ENCODE peak calls at places on chromosomes 12 and 14, in four cellular contexts. L, D, W and N are unnamed samples.

GRCh38 chr14:94780536-94781404 is 10.9 kb upstream of the GSC start:
- DNase-seq in D (no peak), W (no peak), L (no peak), N (no peak)

GRCh38 chr12:24728366-24728765 is 220.5 kb downstream of the BCAT1 start:
- DNase-seq in W (no peak), D (peak; percentile 23), L (peak; percentile 54), N (peak; percentile 51)

GRCh38 chr12:98402081-98402480 is 113.3 kb upstream of the TMPO start:
- DNase-seq in D (no peak), W (no peak), L (peak; percentile 19), N (peak; percentile 42)

GRCh38 chr14:39446131-39446744 is 14.0 kb upstream of the FBXO33 start:
- DNase-seq in D (no peak), L (no peak), W (no peak), N (no peak)

GRCh38 chr12:23952071-23952470 is 2.6 kb upstream of the SOX5 start:
- DNase-seq in L (no peak), W (no peak), D (no peak), N (no peak)

GRCh38 chr12:42306297-42306696 is 19.6 kb downstream of the ZCRB1 start:
- DNase-seq in D (no peak), W (no peak), L (no peak), N (no peak)

GRCh38 chr14:105508601-105509000 is 17.6 kb downstream of the TEDC1 start:
- DNase-seq in L (no peak), W (no peak), D (no peak), N (no peak)

GRCh38 chr12:124625867-124626675 is 58.7 kb upstream of the NCOR2 start:
- DNase-seq in D (peak; percentile 90), W (no peak), L (peak; percentile 88), N (peak; percentile 97)

GRCh38 chr14:71331393-71331792 is 424.1 kb downstream of the PCNX1 start:
- DNase-seq in L (peak; percentile 8), W (no peak), D (no peak), N (peak; percentile 15)

GRCh38 chr12:40992158-40992557 is 196.0 kb upstream of the PDZRN4 start:
- DNase-seq in L (no peak), D (no peak), W (no peak), N (no peak)

GRCh38 chr12:55996201-55996714 is 818 bp upstream of the SUOX start:
- DNase-seq in D (no peak), L (peak; percentile 81), W (peak; percentile 16), N (peak; percentile 86)

GRCh38 chr12:95613021-95613420 is 61.7 kb upstream of the USP44 start:
- DNase-seq in D (no peak), W (no peak), L (no peak), N (no peak)

GRCh38 chr12:130920711-130921381 is 32.9 kb upstream of the ADGRD1 start:
- DNase-seq in L (no peak), D (peak; percentile 65), W (no peak), N (no peak)

GRCh38 chr14:76346391-76347160 is 29.4 kb upstream of the ESRRB start:
- DNase-seq in W (no peak), D (no peak), L (peak; percentile 18), N (peak; percentile 16)